ENCODE peak calls at places on chromosomes 1 and 21, in four cellular contexts. N is tibial artery; Y is psoas muscle; G is CD4-positive, alpha-beta memory T cell. H is an unnamed sample. For H3K27me3 and H3K4me1, the result is how much of the 10 kb centered on the place peaks cover.

GRCh38 chr21:36235058-36235582 is 78.5 kb downstream of the DOP1B start:
- DNase-seq in N (no peak), Y (no peak), G (no peak), H (no peak)

GRCh38 chr1:156053770-156054499 is at the start of gene UBQLN4:
- DNase-seq in N (peak), Y (peak), G (peak), H (peak)

GRCh38 chr1:68197891-68198290 is 34.4 kb downstream of the WLS start:
- DNase-seq in N (no peak), Y (no peak), G (no peak), H (no peak)

GRCh38 chr21:45859041-45859761 is 122.4 kb upstream of the COL6A1 start:
- DNase-seq in N (no peak), Y (no peak), G (no peak), H (no peak)

GRCh38 chr1:223635236-223635635 is 30.3 kb downstream of the CAPN8 start:
- DNase-seq in N (no peak), Y (no peak), G (no peak), H (no peak)

GRCh38 chr1:216024546-216024945 is 398.7 kb downstream of the USH2A start:
- DNase-seq in N (no peak), Y (no peak), G (no peak), H (no peak)

GRCh38 chr1:236543065-236543669 is 19.4 kb downstream of the LGALS8 start:
- DNase-seq in N (no peak), Y (no peak), G (no peak), H (no peak)

GRCh38 chr1:109768335-109768650 is 4.6 kb upstream of the EPS8L3 start:
- DNase-seq in N (no peak), Y (no peak), G (no peak), H (no peak)

GRCh38 chr1:159935719-159936283 is 9.6 kb downstream of the IGSF9 start:
- DNase-seq in N (no peak), Y (no peak), G (no peak), H (no peak)

GRCh38 chr1:218679988-218680743 is 335.0 kb downstream of the TGFB2 start:
- DNase-seq in N (no peak), Y (no peak), G (no peak), H (no peak)

GRCh38 chr1:13764933-13765332 is 64.9 kb downstream of the PRDM2 start:
- DNase-seq in N (no peak), Y (no peak), G (no peak), H (no peak)

GRCh38 chr1:208604295-208604694 is 360.1 kb upstream of the PLXNA2 start:
- DNase-seq in N (no peak), Y (no peak), G (no peak), H (no peak)

GRCh38 chr1:177310326-177310725 is 139.6 kb downstream of the BRINP2 start:
- DNase-seq in N (no peak), Y (no peak), G (no peak), H (no peak)

GRCh38 chr1:7218210-7218832 is 433.1 kb downstream of the CAMTA1 start:
- DNase-seq in N (no peak), Y (no peak), G (peak), H (no peak)

GRCh38 chr1:5683446-5683845 is 308.8 kb downstream of the NPHP4 start:
- DNase-seq in N (no peak), Y (no peak), G (no peak), H (no peak)

GRCh38 chr1:94418664-94419655 is 771 bp downstream of the ABCD3 start:
- DNase-seq in N (peak), Y (peak), G (no peak), H (no peak)

GRCh38 chr1:204867666-204868339 is 2.9 kb upstream of the NFASC start:
- DNase-seq in N (no peak), Y (no peak), G (no peak), H (no peak)

GRCh38 chr1:171740987-171741871 is 636 bp downstream of the VAMP4 start:
- DNase-seq in N (peak), Y (peak), G (peak), H (peak)

GRCh38 chr1:62435231-62436038 is 1.4 kb upstream of the USP1 start:
- DNase-seq in N (no peak), Y (no peak), G (no peak), H (no peak)

GRCh38 chr1:228337711-228338520 is 68.7 kb downstream of the TRIM11 start:
- DNase-seq in N (peak), Y (peak), G (no peak), H (no peak)

GRCh38 chr1:228335406-228336307 is 71.0 kb downstream of the TRIM11 start:
- DNase-seq in N (peak), Y (no peak), G (no peak), H (no peak)

GRCh38 chr1:228334954-228335353 is 71.7 kb downstream of the TRIM11 start:
- DNase-seq in N (no peak), Y (peak), G (no peak), H (no peak)

GRCh38 chr1:228337031-228337564 is 69.5 kb downstream of the TRIM11 start:
- DNase-seq in N (peak), Y (peak), G (no peak), H (peak)

DNA sequence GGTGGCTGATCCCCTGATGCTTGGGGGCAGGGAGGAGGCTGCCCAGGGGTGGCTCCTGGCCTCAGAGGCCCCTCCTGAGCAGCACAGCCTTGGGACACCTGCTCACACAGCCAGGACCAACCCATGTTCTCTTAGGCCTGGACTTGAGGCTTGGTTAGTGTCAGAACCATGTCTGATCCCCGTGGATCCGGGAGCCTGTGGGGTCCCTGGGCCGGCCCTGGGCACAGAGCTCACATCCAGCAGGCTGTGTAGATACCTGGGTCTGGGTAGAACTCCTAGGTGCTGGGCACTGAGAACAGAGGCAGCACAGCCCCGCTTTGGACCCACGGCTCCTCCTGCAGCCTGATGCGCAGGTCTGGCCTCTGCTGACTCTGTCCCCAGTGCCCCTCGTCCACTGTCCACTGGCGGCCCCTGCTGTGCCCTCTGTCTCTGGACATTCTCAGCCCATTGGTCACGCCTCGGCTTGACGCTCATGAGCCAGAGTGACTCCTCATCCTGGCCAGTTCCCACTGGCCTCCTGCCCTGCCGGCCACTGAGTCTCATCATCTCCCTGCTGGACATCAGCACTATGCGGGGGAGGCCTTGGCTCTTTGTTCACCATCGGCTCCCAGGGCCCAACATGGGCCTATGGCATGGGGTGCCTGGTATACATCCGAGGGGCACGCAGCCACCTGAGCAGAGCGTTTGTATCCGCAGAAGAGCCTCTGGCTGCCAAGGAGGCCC is 70.2 kb downstream of the TRIM11 start:
- DNase-seq in N (peak), Y (peak), G (no peak), H (no peak)
- H3K27me3 ChIP-seq in N (under half), Y (under half), G (under half), H (under half)

DNA sequence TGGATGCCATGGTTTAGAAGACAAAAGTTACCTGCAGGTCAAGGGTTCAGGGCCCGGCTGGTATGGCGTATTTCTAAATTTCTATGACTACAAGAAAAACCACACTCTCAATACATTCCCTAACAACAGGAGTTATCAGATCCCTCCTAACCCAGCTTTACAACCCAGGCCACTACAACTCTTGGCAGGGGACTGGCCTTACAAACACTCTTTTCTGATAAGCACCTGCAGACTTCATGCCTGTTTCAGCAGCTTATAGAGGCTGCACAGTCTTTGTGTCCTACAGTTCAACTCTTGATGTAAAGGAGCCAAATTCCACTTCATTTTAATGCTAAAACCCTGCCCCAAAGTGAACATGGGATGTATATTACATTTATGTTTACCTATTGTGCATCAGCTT is 461.4 kb downstream of the SIPA1L2 start:
- DNase-seq in N (no peak), Y (no peak), G (no peak), H (no peak)
- H3K4me1 ChIP-seq in N (under half), Y (under half), G (under half), H (under half)

GRCh38 chr1:47587891-47588582 is 150.2 kb downstream of the FOXD2 start:
- DNase-seq in N (peak), Y (no peak), G (no peak), H (no peak)
- H3K27ac ChIP-seq in N (no peak), Y (no peak), G (no peak), H (no peak)

GRCh38 chr1:202642212-202642611 is 68.0 kb downstream of the SYT2 start:
- DNase-seq in N (no peak), Y (no peak), G (no peak), H (no peak)

GRCh38 chr1:202642619-202643291 is 67.5 kb downstream of the SYT2 start:
- DNase-seq in N (no peak), Y (no peak), G (no peak), H (no peak)

GRCh38 chr1:202643397-202644218 is 66.6 kb downstream of the SYT2 start:
- DNase-seq in N (no peak), Y (no peak), G (peak), H (peak)

GRCh38 chr1:202644219-202645096 is 65.8 kb downstream of the SYT2 start:
- DNase-seq in N (no peak), Y (no peak), G (no peak), H (no peak)

DNA sequence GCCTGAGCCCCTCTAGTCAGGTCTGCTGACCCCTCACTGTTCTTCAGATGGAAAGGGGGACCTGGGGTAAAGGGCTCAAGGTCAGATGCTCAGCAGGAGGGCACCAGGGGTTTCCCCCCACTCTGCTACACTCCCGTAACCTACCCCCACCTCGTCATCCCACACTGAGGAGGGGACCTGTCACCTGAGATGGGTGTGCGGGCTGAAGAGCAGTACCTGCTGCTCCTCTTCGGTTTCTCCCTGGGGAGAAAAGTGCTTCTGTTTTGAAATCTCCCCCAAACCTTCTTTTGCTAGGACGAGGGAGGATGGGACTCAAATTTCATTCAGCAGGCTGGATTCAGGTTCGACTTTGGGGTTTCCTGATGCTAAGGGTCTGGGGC is 65.2 kb downstream of the SYT2 start:
- DNase-seq in N (no peak), Y (no peak), G (no peak), H (no peak)
- H3K27me3 ChIP-seq in N (under half), Y (under half), G (under half), H (under half)

GRCh38 chr1:230277201-230277771 is 148.8 kb downstream of the PGBD5 start:
- DNase-seq in N (no peak), Y (no peak), G (no peak), H (no peak)
- H3K4me1 ChIP-seq in N (under half), Y (under half), G (under half), H (under half)

GRCh38 chr1:28171246-28171645 is 5.2 kb downstream of the PTAFR start:
- DNase-seq in N (no peak), Y (no peak), G (no peak), H (no peak)
- H3K27ac ChIP-seq in N (no peak), Y (no peak), G (no peak), H (no peak)

DNA sequence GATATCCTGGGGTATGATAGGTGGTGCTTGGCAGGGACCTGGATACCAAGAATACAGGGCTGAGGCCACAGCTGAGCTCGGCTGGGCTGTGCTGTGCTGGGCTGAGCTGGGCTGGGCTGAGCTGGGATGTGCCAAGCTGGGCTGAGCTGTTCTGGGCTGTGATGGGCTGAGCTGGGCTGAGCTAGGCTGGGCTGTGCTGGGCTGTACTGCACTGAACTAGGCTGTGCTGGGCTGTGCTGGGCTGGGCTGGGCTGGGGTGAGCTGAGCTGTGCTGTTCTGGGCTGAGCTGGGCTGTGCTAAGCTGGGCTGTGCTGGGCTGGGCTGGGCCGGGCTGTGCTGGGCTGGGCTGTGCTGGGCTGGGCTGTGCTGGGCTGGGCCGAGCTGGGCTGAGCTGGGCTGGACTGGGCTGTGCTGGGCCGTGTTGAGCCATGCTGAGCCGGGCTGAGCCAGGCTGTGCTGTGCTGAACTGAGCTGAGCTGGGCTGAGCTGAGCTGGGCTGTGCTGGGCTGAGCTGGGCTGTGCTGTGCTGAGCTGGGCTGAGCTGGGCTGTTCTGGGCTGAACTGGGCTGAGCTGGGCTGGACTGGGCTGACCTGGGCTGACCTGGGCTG is 94.7 kb upstream of the ACTRT2 start:
- DNase-seq in N (no peak), Y (no peak), G (no peak), H (no peak)
- H3K27me3 ChIP-seq in N (under half), Y (under half), G (under half), H (under half)

DNA sequence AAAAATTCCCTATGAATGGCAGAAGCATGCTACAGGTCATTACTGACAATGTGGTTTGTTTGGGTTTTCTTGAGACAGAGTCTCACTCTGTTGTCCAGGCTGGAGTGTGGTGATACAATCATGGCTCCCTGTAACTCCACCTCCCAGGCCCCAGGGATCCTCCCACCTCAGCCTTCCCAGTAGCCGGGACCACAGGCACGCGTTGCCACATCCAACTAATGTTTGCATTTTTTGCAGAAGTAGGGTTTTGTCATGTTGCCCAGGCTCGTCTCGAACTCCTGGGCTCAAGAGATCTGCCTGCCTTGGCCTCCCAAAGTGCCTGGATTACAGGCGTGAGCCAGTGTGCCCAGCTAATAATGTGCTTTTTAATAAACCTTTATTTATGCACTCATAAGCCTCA is 259.1 kb downstream of the NFIA start:
- DNase-seq in N (no peak), Y (no peak), G (no peak), H (no peak)
- H3K4me1 ChIP-seq in N (half or more), Y (under half), G (under half), H (under half)

GRCh38 chr1:11640944-11641343 is 13.3 kb downstream of the FBXO2 start:
- DNase-seq in N (no peak), Y (no peak), G (no peak), H (no peak)

GRCh38 chr1:11643782-11644181 is 10.4 kb downstream of the FBXO2 start:
- DNase-seq in N (no peak), Y (no peak), G (no peak), H (no peak)

GRCh38 chr1:11640101-11640500 is 14.1 kb downstream of the FBXO2 start:
- DNase-seq in N (no peak), Y (no peak), G (no peak), H (no peak)

GRCh38 chr1:11639372-11639771 is 14.9 kb downstream of the FBXO2 start:
- DNase-seq in N (no peak), Y (no peak), G (no peak), H (no peak)

DNA sequence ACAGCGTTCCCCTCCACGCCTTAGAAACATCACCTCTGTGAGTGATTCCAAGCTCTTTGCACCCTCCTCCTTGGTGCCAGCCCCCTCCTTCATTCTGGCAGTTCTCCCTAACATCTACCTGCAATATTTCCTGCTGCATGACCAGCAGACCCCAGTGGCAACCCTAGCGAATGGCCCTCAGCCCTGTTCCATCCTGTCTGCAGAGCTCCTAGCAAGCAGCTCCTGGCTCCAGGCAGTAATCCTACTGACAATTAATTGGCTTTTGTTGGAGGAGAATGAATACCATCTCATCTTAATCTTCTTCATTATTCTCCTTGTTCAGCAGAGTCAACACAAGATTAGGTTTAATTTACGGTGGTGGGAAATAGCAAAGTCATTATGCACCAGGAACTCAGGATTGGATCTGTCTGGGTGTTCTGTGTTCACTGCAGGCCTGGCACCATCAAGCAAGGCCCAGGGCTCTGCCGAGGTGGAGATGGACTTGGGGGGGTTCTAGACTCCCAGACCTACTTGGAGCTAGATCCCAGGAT is 12.4 kb downstream of the FBXO2 start:
- DNase-seq in N (no peak), Y (no peak), G (no peak), H (no peak)
- H3K27ac ChIP-seq in N (no peak), Y (no peak), G (no peak), H (no peak)

GRCh38 chr1:33473900-33474299 is 1.5 kb downstream of the ZSCAN20 start:
- DNase-seq in N (no peak), Y (no peak), G (no peak), H (no peak)

GRCh38 chr1:33472349-33472980 is at the start of gene ZSCAN20:
- DNase-seq in N (peak), Y (peak), G (peak), H (peak)

GRCh38 chr1:33482412-33482811 is 10.0 kb downstream of the ZSCAN20 start:
- DNase-seq in N (no peak), Y (no peak), G (no peak), H (no peak)

DNA sequence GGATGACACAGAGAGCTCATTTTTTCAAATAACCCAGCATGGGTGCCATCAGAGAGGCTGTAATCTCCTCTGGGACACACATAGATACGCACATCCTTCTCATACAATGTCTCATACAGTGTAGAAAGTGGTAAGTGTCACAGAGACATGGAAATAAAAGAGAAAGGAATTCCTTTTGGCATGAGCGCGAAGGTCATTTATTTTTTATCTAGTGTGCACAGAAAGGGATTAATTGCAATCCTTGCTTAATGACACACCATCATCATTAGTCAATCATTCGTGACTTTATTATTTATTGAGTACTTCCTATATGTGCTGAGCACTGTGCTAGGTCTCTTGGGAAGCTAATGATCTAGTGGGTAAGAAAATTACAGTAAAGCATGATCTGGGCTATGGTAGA is 5.0 kb downstream of the ZSCAN20 start:
- DNase-seq in N (no peak), Y (no peak), G (no peak), H (no peak)
- H3K27me3 ChIP-seq in N (under half), Y (under half), G (under half), H (under half)